ENCODE peak calls at places on chromosomes 16 and 17, in seven cellular contexts. One of them, this sample, is unnamed.

GRCh38 chr17:70622382-70623260 is 453.3 kb downstream of the KCNJ2 start:
- DNase-seq in fibroblast of lung: peak; percentile 59
- DNase-seq in cardiac muscle cell: peak; percentile 46
- DNase-seq in left ventricle myocardium inferior: peak; percentile 38
- DNase-seq in psoas muscle: peak; percentile 62
- DNase-seq in foreskin keratinocyte: peak; percentile 20
- DNase-seq in stomach: peak; percentile 42
- DNase-seq in this sample: peak; percentile 30

GRCh38 chr17:49618112-49618611 is 42.5 kb downstream of the NXPH3 start:
- DNase-seq in foreskin keratinocyte: no peak
- DNase-seq in fibroblast of lung: no peak
- DNase-seq in cardiac muscle cell: no peak
- DNase-seq in left ventricle myocardium inferior: no peak
- DNase-seq in psoas muscle: no peak
- DNase-seq in stomach: no peak
- DNase-seq in this sample: no peak

GRCh38 chr17:8832711-8833352 is 33.7 kb upstream of the MFSD6L start:
- DNase-seq in foreskin keratinocyte: no peak
- DNase-seq in fibroblast of lung: no peak
- DNase-seq in stomach: no peak
- DNase-seq in left ventricle myocardium inferior: no peak
- DNase-seq in psoas muscle: no peak
- DNase-seq in cardiac muscle cell: no peak
- DNase-seq in this sample: no peak

GRCh38 chr17:50420419-50421112 is 5.5 kb upstream of the ACSF2 start:
- DNase-seq in left ventricle myocardium inferior: no peak
- DNase-seq in stomach: no peak
- DNase-seq in fibroblast of lung: no peak
- DNase-seq in cardiac muscle cell: peak; percentile 45
- DNase-seq in foreskin keratinocyte: no peak
- DNase-seq in psoas muscle: no peak
- DNase-seq in this sample: no peak

GRCh38 chr17:57506253-57506911 is 238.7 kb downstream of the CCDC182 start:
- DNase-seq in cardiac muscle cell: no peak
- DNase-seq in psoas muscle: no peak
- DNase-seq in left ventricle myocardium inferior: no peak
- DNase-seq in foreskin keratinocyte: no peak
- DNase-seq in fibroblast of lung: no peak
- DNase-seq in stomach: no peak
- DNase-seq in this sample: no peak

GRCh38 chr16:50297301-50298074 is 31.1 kb downstream of the ADCY7 start:
- DNase-seq in cardiac muscle cell: no peak
- DNase-seq in psoas muscle: peak; percentile 31
- DNase-seq in foreskin keratinocyte: no peak
- DNase-seq in stomach: no peak
- DNase-seq in left ventricle myocardium inferior: no peak
- DNase-seq in fibroblast of lung: no peak
- DNase-seq in this sample: no peak

GRCh38 chr17:49522329-49522890 is 27.3 kb downstream of the NGFR start:
- DNase-seq in fibroblast of lung: no peak
- DNase-seq in psoas muscle: no peak
- DNase-seq in cardiac muscle cell: no peak
- DNase-seq in stomach: no peak
- DNase-seq in foreskin keratinocyte: no peak
- DNase-seq in left ventricle myocardium inferior: no peak
- DNase-seq in this sample: no peak

GRCh38 chr16:89402962-89403361 is 87.4 kb downstream of the ANKRD11 start:
- DNase-seq in cardiac muscle cell: no peak
- DNase-seq in foreskin keratinocyte: no peak
- DNase-seq in left ventricle myocardium inferior: no peak
- DNase-seq in stomach: no peak
- DNase-seq in fibroblast of lung: no peak
- DNase-seq in psoas muscle: no peak
- DNase-seq in this sample: no peak

GRCh38 chr17:8766731-8767130 is 8.4 kb upstream of the SPDYE4 start:
- DNase-seq in cardiac muscle cell: no peak
- DNase-seq in stomach: no peak
- DNase-seq in foreskin keratinocyte: peak; percentile 50
- DNase-seq in psoas muscle: no peak
- DNase-seq in left ventricle myocardium inferior: no peak
- DNase-seq in fibroblast of lung: no peak
- DNase-seq in this sample: no peak

GRCh38 chr16:30473231-30474061 is 904 bp downstream of the ITGAL start:
- DNase-seq in left ventricle myocardium inferior: no peak
- DNase-seq in fibroblast of lung: no peak
- DNase-seq in psoas muscle: no peak
- DNase-seq in cardiac muscle cell: no peak
- DNase-seq in stomach: no peak
- DNase-seq in foreskin keratinocyte: no peak
- DNase-seq in this sample: no peak

GRCh38 chr17:56908061-56908542 is 5.7 kb downstream of the TRIM25 start:
- DNase-seq in psoas muscle: peak; percentile 77
- DNase-seq in left ventricle myocardium inferior: peak; percentile 65
- DNase-seq in foreskin keratinocyte: peak; percentile 37
- DNase-seq in fibroblast of lung: no peak
- DNase-seq in cardiac muscle cell: no peak
- DNase-seq in stomach: peak; percentile 58
- DNase-seq in this sample: no peak

GRCh38 chr16:27800817-27801216 is 250.9 kb downstream of the KATNIP start:
- DNase-seq in left ventricle myocardium inferior: no peak
- DNase-seq in psoas muscle: no peak
- DNase-seq in foreskin keratinocyte: no peak
- DNase-seq in cardiac muscle cell: no peak
- DNase-seq in stomach: no peak
- DNase-seq in fibroblast of lung: no peak
- DNase-seq in this sample: no peak

GRCh38 chr17:75808905-75809621 is 24.5 kb downstream of the UNK start:
- DNase-seq in psoas muscle: peak; percentile 70
- DNase-seq in cardiac muscle cell: peak; percentile 77
- DNase-seq in fibroblast of lung: peak; percentile 42
- DNase-seq in stomach: peak; percentile 83
- DNase-seq in foreskin keratinocyte: peak; percentile 61
- DNase-seq in left ventricle myocardium inferior: peak; percentile 61
- DNase-seq in this sample: peak; percentile 31

GRCh38 chr17:37820313-37821024 is 75.6 kb upstream of the HNF1B start:
- DNase-seq in fibroblast of lung: no peak
- DNase-seq in foreskin keratinocyte: no peak
- DNase-seq in psoas muscle: no peak
- DNase-seq in cardiac muscle cell: no peak
- DNase-seq in left ventricle myocardium inferior: no peak
- DNase-seq in stomach: no peak
- DNase-seq in this sample: no peak

GRCh38 chr16:88535181-88535856 is 34.9 kb upstream of the ZC3H18 start:
- DNase-seq in stomach: no peak
- DNase-seq in foreskin keratinocyte: no peak
- DNase-seq in cardiac muscle cell: no peak
- DNase-seq in fibroblast of lung: no peak
- DNase-seq in psoas muscle: peak; percentile 57
- DNase-seq in left ventricle myocardium inferior: no peak
- DNase-seq in this sample: no peak

GRCh38 chr17:34584805-34585416 is 5.5 kb downstream of the TMEM132E start:
- DNase-seq in psoas muscle: no peak
- DNase-seq in stomach: no peak
- DNase-seq in cardiac muscle cell: peak; percentile 59
- DNase-seq in left ventricle myocardium inferior: no peak
- DNase-seq in fibroblast of lung: peak; percentile 15
- DNase-seq in foreskin keratinocyte: no peak
- DNase-seq in this sample: peak; percentile 34

GRCh38 chr17:63545302-63545928 is 4.9 kb upstream of the DCAF7 start:
- DNase-seq in foreskin keratinocyte: no peak
- DNase-seq in fibroblast of lung: no peak
- DNase-seq in psoas muscle: no peak
- DNase-seq in left ventricle myocardium inferior: no peak
- DNase-seq in cardiac muscle cell: peak; percentile 17
- DNase-seq in stomach: no peak
- DNase-seq in this sample: no peak

GRCh38 chr16:56354016-56354415 is 71.3 kb downstream of the AMFR start:
- DNase-seq in left ventricle myocardium inferior: no peak
- DNase-seq in fibroblast of lung: no peak
- DNase-seq in foreskin keratinocyte: no peak
- DNase-seq in stomach: peak; percentile 7
- DNase-seq in psoas muscle: no peak
- DNase-seq in cardiac muscle cell: no peak
- DNase-seq in this sample: no peak

GRCh38 chr16:85564277-85565051 is 48.7 kb upstream of the GSE1 start:
- DNase-seq in fibroblast of lung: no peak
- DNase-seq in psoas muscle: peak; percentile 87
- DNase-seq in left ventricle myocardium inferior: no peak
- DNase-seq in cardiac muscle cell: no peak
- DNase-seq in foreskin keratinocyte: no peak
- DNase-seq in stomach: no peak
- DNase-seq in this sample: no peak
- TF ChIP-seq CTCF in fibroblast of lung: peak; percentile 51
- TF ChIP-seq CTCF in psoas muscle: peak; percentile 80
- TF ChIP-seq CTCF in left ventricle myocardium inferior: peak; percentile 48
- TF ChIP-seq CTCF in cardiac muscle cell: peak; percentile 59
- TF ChIP-seq CTCF in foreskin keratinocyte: peak; percentile 66
- TF ChIP-seq CTCF in stomach: no peak
- TF ChIP-seq CTCF in this sample: peak; percentile 51

DNA sequence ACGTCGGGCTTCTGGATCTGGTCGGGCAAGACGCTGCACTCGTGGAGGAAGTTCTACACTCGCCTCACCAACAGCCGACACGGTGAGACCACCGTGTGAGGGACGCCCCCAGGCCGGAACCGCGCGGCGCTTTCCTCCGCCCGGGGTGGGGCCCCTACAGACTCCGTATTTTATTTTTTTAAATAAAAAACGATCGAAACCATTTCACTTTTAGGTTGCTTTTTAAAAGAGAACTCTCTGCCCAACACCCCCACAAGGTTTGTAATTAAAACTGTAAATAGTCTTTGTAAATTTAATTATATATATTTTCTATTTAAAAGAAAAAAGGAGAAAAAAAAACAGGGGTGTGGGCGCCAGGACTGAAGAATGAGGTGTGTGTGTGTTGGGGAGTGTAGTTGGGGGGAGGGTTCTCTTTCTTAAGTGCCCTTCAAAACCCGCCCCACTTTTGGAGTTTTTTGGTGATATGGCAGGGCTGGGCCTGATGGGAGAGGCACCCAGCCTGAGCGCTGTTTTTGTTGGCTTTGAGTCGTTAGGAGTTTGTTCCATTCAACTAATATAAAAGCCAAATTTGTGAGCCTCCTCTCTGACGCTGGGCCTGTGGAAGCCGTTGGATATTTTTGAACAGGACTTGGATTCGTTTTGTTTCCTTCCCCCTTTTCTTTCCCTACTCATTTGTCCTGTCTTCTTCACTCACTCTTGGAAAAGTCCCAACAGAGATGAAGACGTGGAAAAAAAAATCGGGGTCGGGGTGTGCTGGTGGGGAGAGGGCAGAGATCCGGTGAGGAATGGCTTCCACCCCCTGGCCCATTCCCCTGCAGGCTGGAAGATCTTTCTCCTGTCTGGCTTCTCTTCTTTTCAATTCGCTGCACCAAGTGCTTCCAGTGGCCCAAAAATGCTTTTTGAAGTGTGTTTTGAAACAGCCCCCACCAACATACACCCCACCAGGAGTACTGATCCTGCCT is 2.3 kb downstream of the FZD2 start:
- DNase-seq in psoas muscle: no peak
- DNase-seq in stomach: no peak
- DNase-seq in foreskin keratinocyte: no peak
- DNase-seq in cardiac muscle cell: no peak
- DNase-seq in left ventricle myocardium inferior: no peak
- DNase-seq in fibroblast of lung: no peak
- DNase-seq in this sample: no peak
- H3K27ac ChIP-seq in psoas muscle: no peak overlapping the region
- H3K27ac ChIP-seq in stomach: no peak overlapping the region
- H3K27ac ChIP-seq in foreskin keratinocyte: no peak overlapping the region
- H3K27ac ChIP-seq in cardiac muscle cell: peak overlapping the region; percentile 66
- H3K27ac ChIP-seq in left ventricle myocardium inferior: no peak overlapping the region
- H3K27ac ChIP-seq in fibroblast of lung: no peak overlapping the region
- H3K27ac ChIP-seq in this sample: no peak overlapping the region

DNA sequence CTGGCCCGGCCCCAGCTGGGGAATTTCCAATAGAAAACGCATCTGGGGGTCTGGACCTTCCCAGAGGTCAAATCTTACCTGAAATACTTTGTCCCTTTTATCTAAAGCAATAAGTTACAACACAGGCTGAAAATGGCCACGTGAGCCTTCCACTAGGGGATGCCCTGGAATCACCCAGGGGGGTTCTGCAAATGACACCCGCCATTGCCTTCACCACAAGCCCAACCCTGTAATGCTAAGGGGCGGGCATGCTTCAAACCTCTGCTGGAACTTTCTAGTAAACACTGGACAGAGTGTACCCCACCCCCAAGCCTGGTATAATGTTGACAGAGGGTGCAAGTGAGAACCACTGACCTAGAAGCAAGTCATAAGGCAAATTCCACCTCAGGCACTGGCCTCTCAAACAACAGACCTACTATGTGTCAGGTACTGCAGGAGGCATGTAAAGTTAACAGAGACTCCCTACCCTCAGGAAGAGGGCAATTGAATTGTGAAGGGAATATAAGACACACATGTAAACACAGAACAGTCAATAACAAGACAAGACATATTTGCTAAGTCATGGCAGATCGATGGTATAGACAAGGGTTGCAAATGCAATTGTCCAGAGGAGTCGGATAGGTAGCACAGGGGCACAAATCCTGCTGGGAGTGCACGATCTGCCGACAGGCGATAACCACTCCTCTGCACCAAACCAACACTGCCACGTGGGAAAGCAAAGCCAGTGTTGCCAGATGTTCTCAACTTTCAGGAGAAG is 59.0 kb downstream of the ARHGAP17 start:
- DNase-seq in psoas muscle: no peak
- DNase-seq in cardiac muscle cell: no peak
- DNase-seq in foreskin keratinocyte: no peak
- DNase-seq in fibroblast of lung: no peak
- DNase-seq in left ventricle myocardium inferior: no peak
- DNase-seq in stomach: no peak
- DNase-seq in this sample: no peak
- TF ChIP-seq CTCF in psoas muscle: no peak
- TF ChIP-seq CTCF in cardiac muscle cell: peak; percentile 8
- TF ChIP-seq CTCF in foreskin keratinocyte: peak; percentile 22
- TF ChIP-seq CTCF in fibroblast of lung: no peak
- TF ChIP-seq CTCF in left ventricle myocardium inferior: peak; percentile 22
- TF ChIP-seq CTCF in stomach: no peak
- TF ChIP-seq CTCF in this sample: no peak

DNA sequence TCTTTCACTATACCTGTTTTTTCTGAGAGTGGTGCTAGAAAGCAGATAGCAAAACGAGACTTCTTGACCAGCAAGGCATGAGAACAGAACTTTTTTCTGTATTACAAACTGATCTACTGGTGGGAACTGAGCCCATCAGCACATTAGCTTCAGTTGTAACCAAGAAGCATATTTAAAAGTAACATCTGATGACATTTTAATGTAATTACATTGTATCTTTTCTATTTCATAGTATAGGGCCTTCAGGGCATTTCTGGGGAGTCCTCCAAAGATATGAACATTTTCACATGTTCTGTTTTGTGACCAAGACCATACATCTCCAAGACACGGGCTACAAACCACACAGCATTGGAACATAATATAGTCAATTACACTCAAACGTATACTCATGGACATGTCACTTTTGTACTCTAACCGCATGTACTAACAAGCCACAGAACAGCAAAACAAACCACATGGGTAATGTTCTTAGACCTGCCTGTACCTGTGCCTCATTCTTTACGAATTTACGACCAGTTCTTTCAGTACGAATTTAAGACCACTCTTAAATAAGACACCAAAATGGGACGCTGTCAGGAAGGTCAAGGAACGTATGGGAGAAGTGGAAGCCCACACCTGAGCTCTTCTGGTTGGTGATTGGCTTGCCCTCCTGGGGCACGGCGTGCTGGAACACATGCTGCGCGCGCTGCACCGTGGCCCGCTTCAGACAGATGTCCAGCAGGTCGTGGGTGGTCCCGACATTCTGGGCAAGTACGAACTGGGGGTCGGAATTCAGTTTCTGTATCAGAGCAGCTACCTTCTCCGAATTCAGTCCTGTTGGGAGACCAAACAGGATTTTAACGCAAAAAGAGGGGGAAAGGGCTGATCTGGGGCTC is 811 bp downstream of the BLMH start:
- DNase-seq in foreskin keratinocyte: peak; percentile 84
- DNase-seq in psoas muscle: peak; percentile 59
- DNase-seq in fibroblast of lung: peak; percentile 29
- DNase-seq in cardiac muscle cell: peak; percentile 45
- DNase-seq in stomach: peak; percentile 50
- DNase-seq in left ventricle myocardium inferior: peak; percentile 29
- DNase-seq in this sample: peak; percentile 68
- H3K27ac ChIP-seq in foreskin keratinocyte: peak overlapping the region; percentile 49
- H3K27ac ChIP-seq in psoas muscle: peak overlapping the region; percentile 64
- H3K27ac ChIP-seq in fibroblast of lung: peak overlapping the region; percentile 57
- H3K27ac ChIP-seq in cardiac muscle cell: peak overlapping the region; percentile 32
- H3K27ac ChIP-seq in stomach: peak overlapping the region; percentile 86
- H3K27ac ChIP-seq in left ventricle myocardium inferior: peak overlapping the region; percentile 79
- H3K27ac ChIP-seq in this sample: peak overlapping the region; percentile 78